ENCODE peak calls at places on chromosomes 5 and 9, in five cellular contexts. One of them, this sample, is unnamed.

GRCh38 chr9:35856206-35856605 is 14.0 kb downstream of the OR13J1 start:
- DNase-seq in adrenal gland: no peak
- DNase-seq in stimulated activated CD4-positive, alpha-beta T cell treated with anti-CD3 and anti-CD28 coated beads, Interleukin-15, amount 100 ng/mL, for 24 hours: no peak
- DNase-seq in NCI-H446 treated with DMSO at 0.1 percent for 48 hours: no peak
- DNase-seq in astrocyte of the cerebellum: no peak
- DNase-seq in this sample: no peak

GRCh38 chr9:4550777-4551476 is 60.7 kb downstream of the SLC1A1 start:
- DNase-seq in adrenal gland: no peak
- DNase-seq in stimulated activated CD4-positive, alpha-beta T cell treated with anti-CD3 and anti-CD28 coated beads, Interleukin-15, amount 100 ng/mL, for 24 hours: no peak
- DNase-seq in NCI-H446 treated with DMSO at 0.1 percent for 48 hours: no peak
- DNase-seq in astrocyte of the cerebellum: no peak
- DNase-seq in this sample: peak

GRCh38 chr5:116554764-116555163 is 19.9 kb downstream of the SEMA6A start:
- DNase-seq in adrenal gland: no peak
- DNase-seq in stimulated activated CD4-positive, alpha-beta T cell treated with anti-CD3 and anti-CD28 coated beads, Interleukin-15, amount 100 ng/mL, for 24 hours: no peak
- DNase-seq in NCI-H446 treated with DMSO at 0.1 percent for 48 hours: peak
- DNase-seq in astrocyte of the cerebellum: no peak
- DNase-seq in this sample: no peak

GRCh38 chr9:135993840-135994776 is 32.9 kb upstream of the UBAC1 start:
- DNase-seq in adrenal gland: peak
- DNase-seq in stimulated activated CD4-positive, alpha-beta T cell treated with anti-CD3 and anti-CD28 coated beads, Interleukin-15, amount 100 ng/mL, for 24 hours: no peak
- DNase-seq in NCI-H446 treated with DMSO at 0.1 percent for 48 hours: no peak
- DNase-seq in astrocyte of the cerebellum: no peak
- DNase-seq in this sample: no peak

GRCh38 chr5:71922584-71923106 is 184.6 kb upstream of the MAP1B start:
- DNase-seq in adrenal gland: no peak
- DNase-seq in stimulated activated CD4-positive, alpha-beta T cell treated with anti-CD3 and anti-CD28 coated beads, Interleukin-15, amount 100 ng/mL, for 24 hours: no peak
- DNase-seq in NCI-H446 treated with DMSO at 0.1 percent for 48 hours: no peak
- DNase-seq in astrocyte of the cerebellum: peak
- DNase-seq in this sample: no peak

GRCh38 chr9:123391946-123392345 is 35.9 kb downstream of the CRB2 start:
- DNase-seq in adrenal gland: no peak
- DNase-seq in stimulated activated CD4-positive, alpha-beta T cell treated with anti-CD3 and anti-CD28 coated beads, Interleukin-15, amount 100 ng/mL, for 24 hours: no peak
- DNase-seq in NCI-H446 treated with DMSO at 0.1 percent for 48 hours: no peak
- DNase-seq in astrocyte of the cerebellum: no peak
- DNase-seq in this sample: no peak

GRCh38 chr9:20379804-20380225 is 242.5 kb downstream of the MLLT3 start:
- DNase-seq in adrenal gland: no peak
- DNase-seq in stimulated activated CD4-positive, alpha-beta T cell treated with anti-CD3 and anti-CD28 coated beads, Interleukin-15, amount 100 ng/mL, for 24 hours: no peak
- DNase-seq in NCI-H446 treated with DMSO at 0.1 percent for 48 hours: no peak
- DNase-seq in astrocyte of the cerebellum: no peak
- DNase-seq in this sample: no peak

GRCh38 chr9:127912882-127913281 is 4.0 kb downstream of the ST6GALNAC4 start:
- DNase-seq in adrenal gland: no peak
- DNase-seq in stimulated activated CD4-positive, alpha-beta T cell treated with anti-CD3 and anti-CD28 coated beads, Interleukin-15, amount 100 ng/mL, for 24 hours: no peak
- DNase-seq in NCI-H446 treated with DMSO at 0.1 percent for 48 hours: no peak
- DNase-seq in astrocyte of the cerebellum: no peak
- DNase-seq in this sample: no peak

GRCh38 chr9:131986089-131986488 is 93.6 kb downstream of the MED27 start:
- DNase-seq in adrenal gland: no peak
- DNase-seq in stimulated activated CD4-positive, alpha-beta T cell treated with anti-CD3 and anti-CD28 coated beads, Interleukin-15, amount 100 ng/mL, for 24 hours: no peak
- DNase-seq in NCI-H446 treated with DMSO at 0.1 percent for 48 hours: no peak
- DNase-seq in astrocyte of the cerebellum: no peak
- DNase-seq in this sample: no peak

GRCh38 chr5:40021007-40021406 is 596.2 kb upstream of the DAB2 start:
- DNase-seq in adrenal gland: no peak
- DNase-seq in stimulated activated CD4-positive, alpha-beta T cell treated with anti-CD3 and anti-CD28 coated beads, Interleukin-15, amount 100 ng/mL, for 24 hours: no peak
- DNase-seq in NCI-H446 treated with DMSO at 0.1 percent for 48 hours: no peak
- DNase-seq in astrocyte of the cerebellum: no peak
- DNase-seq in this sample: no peak

GRCh38 chr5:158423623-158424200 is 564.8 kb upstream of the CLINT1 start:
- DNase-seq in adrenal gland: no peak
- DNase-seq in stimulated activated CD4-positive, alpha-beta T cell treated with anti-CD3 and anti-CD28 coated beads, Interleukin-15, amount 100 ng/mL, for 24 hours: no peak
- DNase-seq in NCI-H446 treated with DMSO at 0.1 percent for 48 hours: no peak
- DNase-seq in astrocyte of the cerebellum: peak
- DNase-seq in this sample: no peak

GRCh38 chr9:132768932-132769894 is 98.9 kb downstream of the GTF3C4 start:
- DNase-seq in adrenal gland: peak
- DNase-seq in stimulated activated CD4-positive, alpha-beta T cell treated with anti-CD3 and anti-CD28 coated beads, Interleukin-15, amount 100 ng/mL, for 24 hours: peak
- DNase-seq in NCI-H446 treated with DMSO at 0.1 percent for 48 hours: no peak
- DNase-seq in astrocyte of the cerebellum: no peak
- DNase-seq in this sample: peak

GRCh38 chr5:16500024-16500423 is 34.4 kb upstream of the ZNF622 start:
- DNase-seq in adrenal gland: no peak
- DNase-seq in stimulated activated CD4-positive, alpha-beta T cell treated with anti-CD3 and anti-CD28 coated beads, Interleukin-15, amount 100 ng/mL, for 24 hours: no peak
- DNase-seq in NCI-H446 treated with DMSO at 0.1 percent for 48 hours: no peak
- DNase-seq in astrocyte of the cerebellum: no peak
- DNase-seq in this sample: no peak

GRCh38 chr9:75918909-75919308 is 28.4 kb downstream of the PCSK5 start:
- DNase-seq in adrenal gland: no peak
- DNase-seq in stimulated activated CD4-positive, alpha-beta T cell treated with anti-CD3 and anti-CD28 coated beads, Interleukin-15, amount 100 ng/mL, for 24 hours: no peak
- DNase-seq in NCI-H446 treated with DMSO at 0.1 percent for 48 hours: no peak
- DNase-seq in astrocyte of the cerebellum: no peak
- DNase-seq in this sample: no peak

GRCh38 chr5:96337048-96337781 is 95.8 kb downstream of the PCSK1 start:
- DNase-seq in adrenal gland: no peak
- DNase-seq in stimulated activated CD4-positive, alpha-beta T cell treated with anti-CD3 and anti-CD28 coated beads, Interleukin-15, amount 100 ng/mL, for 24 hours: no peak
- DNase-seq in NCI-H446 treated with DMSO at 0.1 percent for 48 hours: no peak
- DNase-seq in astrocyte of the cerebellum: no peak
- DNase-seq in this sample: no peak

GRCh38 chr5:7331083-7331482 is 64.9 kb upstream of the ADCY2 start:
- DNase-seq in adrenal gland: no peak
- DNase-seq in stimulated activated CD4-positive, alpha-beta T cell treated with anti-CD3 and anti-CD28 coated beads, Interleukin-15, amount 100 ng/mL, for 24 hours: no peak
- DNase-seq in NCI-H446 treated with DMSO at 0.1 percent for 48 hours: no peak
- DNase-seq in astrocyte of the cerebellum: no peak
- DNase-seq in this sample: no peak

GRCh38 chr5:74993743-74994142 is 58.6 kb downstream of the GCNT4 start:
- DNase-seq in adrenal gland: no peak
- DNase-seq in stimulated activated CD4-positive, alpha-beta T cell treated with anti-CD3 and anti-CD28 coated beads, Interleukin-15, amount 100 ng/mL, for 24 hours: no peak
- DNase-seq in NCI-H446 treated with DMSO at 0.1 percent for 48 hours: no peak
- DNase-seq in astrocyte of the cerebellum: no peak
- DNase-seq in this sample: no peak

GRCh38 chr9:73270967-73271722 is 119.5 kb downstream of the ANXA1 start:
- DNase-seq in adrenal gland: no peak
- DNase-seq in stimulated activated CD4-positive, alpha-beta T cell treated with anti-CD3 and anti-CD28 coated beads, Interleukin-15, amount 100 ng/mL, for 24 hours: no peak
- DNase-seq in NCI-H446 treated with DMSO at 0.1 percent for 48 hours: no peak
- DNase-seq in astrocyte of the cerebellum: peak
- DNase-seq in this sample: no peak

GRCh38 chr5:157347301-157348048 is 81.6 kb downstream of the CYFIP2 start:
- DNase-seq in adrenal gland: no peak
- DNase-seq in stimulated activated CD4-positive, alpha-beta T cell treated with anti-CD3 and anti-CD28 coated beads, Interleukin-15, amount 100 ng/mL, for 24 hours: no peak
- DNase-seq in NCI-H446 treated with DMSO at 0.1 percent for 48 hours: no peak
- DNase-seq in astrocyte of the cerebellum: no peak
- DNase-seq in this sample: no peak

GRCh38 chr5:180334176-180334575 is 19.0 kb downstream of the GFPT2 start:
- DNase-seq in adrenal gland: no peak
- DNase-seq in stimulated activated CD4-positive, alpha-beta T cell treated with anti-CD3 and anti-CD28 coated beads, Interleukin-15, amount 100 ng/mL, for 24 hours: no peak
- DNase-seq in NCI-H446 treated with DMSO at 0.1 percent for 48 hours: no peak
- DNase-seq in astrocyte of the cerebellum: no peak
- DNase-seq in this sample: no peak